ENCODE peak calls at places on chromosomes 12 and 14, in six cellular contexts. N is Daoy, A is posterior cingulate gyrus, Y is cardiac muscle cell, G is astrocyte of the spinal cord, J is fibroblast of lung. D is an unnamed sample.

GRCh38 chr12:132608231-132609171 is 1.9 kb downstream of the LRCOL1 start:
- DNase-seq in N (no peak), A (no peak), J (no peak), Y (no peak), G (no peak), D (no peak)

GRCh38 chr12:14814082-14814481 is at the start of gene SMCO3:
- DNase-seq in N (no peak), Y (no peak), A (no peak), G (no peak), J (no peak), D (no peak)

GRCh38 chr12:122022393-122023338 is 982 bp downstream of the BCL7A start:
- DNase-seq in A (peak), Y (peak), G (peak), N (peak), J (peak), D (peak)

GRCh38 chr12:120642806-120643205 is 2.4 kb downstream of the CABP1 start:
- DNase-seq in A (no peak), Y (no peak), J (no peak), N (peak), G (no peak), D (peak)

GRCh38 chr12:114913871-114914801 is 230.2 kb upstream of the TBX3 start:
- DNase-seq in G (peak), A (no peak), J (peak), Y (no peak), N (peak), D (peak)

GRCh38 chr14:65922166-65922565 is 509.6 kb downstream of the FUT8 start:
- DNase-seq in J (no peak), A (no peak), N (no peak), G (no peak), Y (no peak), D (no peak)

GRCh38 chr12:96506776-96507175 is 17.4 kb downstream of the CFAP54 start:
- DNase-seq in G (no peak), A (no peak), Y (no peak), N (no peak), J (no peak), D (no peak)

GRCh38 chr12:85448548-85449139 is 168.6 kb downstream of the ALX1 start:
- DNase-seq in A (no peak), N (no peak), J (no peak), G (peak), Y (peak), D (peak)

GRCh38 chr12:113179023-113179422 is 6.3 kb downstream of the DDX54 start:
- DNase-seq in A (no peak), J (no peak), Y (no peak), G (no peak), N (no peak), D (no peak)

GRCh38 chr12:40225337-40225983 is 663 bp downstream of the LRRK2 start:
- DNase-seq in Y (no peak), G (no peak), J (no peak), A (no peak), N (no peak), D (no peak)

GRCh38 chr12:553216-554000 is 93.7 kb downstream of the B4GALNT3 start:
- DNase-seq in J (no peak), G (no peak), A (no peak), N (no peak), Y (no peak), D (no peak)